ENCODE peak calls at places on chromosome 10, in nine cellular contexts. A is cardiac fibroblast, K is GM13976, I is IMR-90, U is left ventricle myocardium inferior, J is H9, T is spleen, S is brain microvascular endothelial cell, G is fibroblast of lung. B is an unnamed sample.

GRCh38 chr10:23340346-23340745 is 4.3 kb downstream of the C10orf67 start:
- DNase-seq in A (no peak), K (no peak), I (no peak), U (no peak), J (no peak), T (no peak), S (no peak), G (no peak), B (no peak)

GRCh38 chr10:69612760-69613159 is 17.3 kb upstream of the FAM241B start:
- DNase-seq in A (no peak), K (no peak), I (no peak), U (no peak), J (no peak), T (no peak), S (no peak), G (no peak), B (no peak)

GRCh38 chr10:129417882-129418281 is 49.2 kb upstream of the MGMT start:
- DNase-seq in A (peak; percentile 27), K (no peak), I (no peak), U (no peak), J (no peak), T (no peak), S (no peak), G (no peak), B (no peak)

GRCh38 chr10:34808789-34809745 is 6.0 kb downstream of the PARD3 start:
- DNase-seq in A (peak; percentile 30), K (no peak), I (peak; percentile 43), U (peak; percentile 42), J (peak; percentile 67), T (peak; percentile 53), S (no peak), G (peak; percentile 77), B (no peak)

GRCh38 chr10:76333801-76334200 is 902.4 kb downstream of the LRMDA start:
- DNase-seq in A (no peak), K (no peak), I (no peak), U (no peak), J (no peak), T (no peak), S (no peak), G (no peak), B (no peak)

GRCh38 chr10:43395571-43396060 is 13.4 kb downstream of the HNRNPF start:
- DNase-seq in A (no peak), K (no peak), I (peak; percentile 28), U (no peak), J (no peak), T (peak; percentile 84), S (peak; percentile 27), G (peak; percentile 26), B (no peak)

GRCh38 chr10:133249094-133249780 is 11.6 kb downstream of the VENTX start:
- DNase-seq in A (no peak), K (no peak), I (no peak), U (no peak), J (no peak), T (no peak), S (no peak), G (no peak), B (no peak)

GRCh38 chr10:91514684-91515253 is 104.6 kb downstream of the HECTD2 start:
- DNase-seq in A (no peak), K (no peak), I (peak; percentile 34), U (no peak), J (no peak), T (no peak), S (no peak), G (peak; percentile 70), B (no peak)

GRCh38 chr10:117405730-117406129 is 30.5 kb upstream of the PDZD8 start:
- DNase-seq in A (no peak), K (no peak), I (no peak), U (no peak), J (no peak), T (no peak), S (no peak), G (no peak), B (no peak)

GRCh38 chr10:128121750-128122412 is 4.3 kb downstream of the MKI67 start:
- DNase-seq in A (no peak), K (no peak), I (no peak), U (no peak), J (no peak), T (no peak), S (no peak), G (no peak), B (no peak)

GRCh38 chr10:132575320-132576201 is 38.0 kb downstream of the INPP5A start:
- DNase-seq in A (peak; percentile 78), K (peak; percentile 76), I (peak; percentile 91), U (no peak), J (no peak), T (no peak), S (peak; percentile 86), G (peak; percentile 95), B (peak; percentile 68)

GRCh38 chr10:28811639-28812349 is 134.5 kb downstream of the BAMBI start:
- DNase-seq in A (no peak), K (no peak), I (no peak), U (no peak), J (no peak), T (no peak), S (no peak), G (no peak), B (no peak)

GRCh38 chr10:17643339-17643754 is 604 bp upstream of the STAM start:
- DNase-seq in A (peak; percentile 82), K (no peak), I (peak; percentile 78), U (peak; percentile 70), J (peak; percentile 39), T (peak; percentile 82), S (peak; percentile 80), G (peak; percentile 84), B (peak; percentile 40)

GRCh38 chr10:95360122-95360715 is 69.4 kb upstream of the PDLIM1 start:
- DNase-seq in A (peak; percentile 42), K (no peak), I (peak; percentile 34), U (no peak), J (no peak), T (no peak), S (peak; percentile 20), G (peak; percentile 18), B (no peak)

GRCh38 chr10:30228638-30229037 is 120.4 kb downstream of the MTPAP start:
- DNase-seq in A (peak; percentile 15), K (no peak), I (no peak), U (peak; percentile 18), J (no peak), T (no peak), S (no peak), G (no peak), B (no peak)

GRCh38 chr10:7264313-7264741 is 146.5 kb downstream of the SFMBT2 start:
- DNase-seq in A (peak; percentile 41), K (no peak), I (peak; percentile 17), U (no peak), J (no peak), T (no peak), S (no peak), G (peak; percentile 69), B (no peak)

GRCh38 chr10:91596821-91597396 is 36.0 kb downstream of the PPP1R3C start:
- DNase-seq in A (peak; percentile 91), K (no peak), I (peak; percentile 85), U (no peak), J (no peak), T (no peak), S (peak; percentile 51), G (peak; percentile 84), B (no peak)

GRCh38 chr10:113958631-113959382 is 84.9 kb upstream of the ADRB1 start:
- DNase-seq in A (peak; percentile 90), K (peak; percentile 43), I (peak; percentile 93), U (no peak), J (no peak), T (no peak), S (peak; percentile 94), G (peak; percentile 95), B (peak; percentile 25)

GRCh38 chr10:70898687-70899086 is 10.3 kb upstream of the PCBD1 start:
- DNase-seq in A (no peak), K (no peak), I (no peak), U (no peak), J (no peak), T (no peak), S (no peak), G (no peak), B (no peak)

GRCh38 chr10:71220689-71221540 is 8.5 kb downstream of the UNC5B start:
- DNase-seq in A (no peak), K (peak; percentile 11), I (no peak), U (no peak), J (no peak), T (peak; percentile 29), S (no peak), G (no peak), B (no peak)

DNA sequence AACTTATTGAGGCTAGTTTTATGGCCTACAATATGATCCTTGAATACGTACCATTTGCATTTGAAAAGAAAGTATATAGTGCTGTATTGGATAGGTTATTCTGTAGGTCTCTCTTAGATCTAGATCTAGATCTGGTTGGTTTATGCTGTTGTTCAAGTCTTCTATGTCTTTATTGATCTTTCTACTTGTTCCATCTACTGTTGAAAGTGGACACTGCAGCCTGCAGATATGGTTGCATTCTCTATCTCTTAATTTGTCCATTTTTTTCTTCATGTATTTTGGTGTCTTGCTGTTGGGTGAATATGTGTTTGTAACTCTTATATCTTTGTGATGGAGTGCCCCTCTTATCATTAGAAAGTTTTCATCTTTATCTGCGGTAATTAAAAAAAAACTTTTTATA is 139.4 kb upstream of the PCDH15 start:
- DNase-seq in A (no peak), K (no peak), I (no peak), U (no peak), J (no peak), T (no peak), S (no peak), G (no peak), B (no peak)
- TF ChIP-seq CTCF in A (no peak), K (no peak), I (no peak), U (peak; percentile 40), J (no peak), T (peak; percentile 15), S (no peak), G (peak; percentile 14), B (peak; percentile 8)

GRCh38 chr10:5305374-5305773 is 59.4 kb upstream of the UCN3 start:
- DNase-seq in A (peak; percentile 48), K (no peak), I (no peak), U (no peak), J (no peak), T (no peak), S (no peak), G (no peak), B (no peak)
- TF ChIP-seq CTCF in A (peak; percentile 46), K (no peak), I (no peak), U (peak; percentile 30), J (no peak), T (no peak), S (no peak), G (no peak), B (no peak)

GRCh38 chr10:48416584-48417232 is 110.2 kb downstream of the MAPK8 start:
- DNase-seq in A (no peak), K (no peak), I (no peak), U (no peak), J (no peak), T (no peak), S (no peak), G (peak; percentile 51), B (no peak)
- TF ChIP-seq CTCF in A (no peak), K (no peak), I (no peak), U (no peak), J (no peak), T (no peak), S (no peak), G (no peak), B (no peak)

DNA sequence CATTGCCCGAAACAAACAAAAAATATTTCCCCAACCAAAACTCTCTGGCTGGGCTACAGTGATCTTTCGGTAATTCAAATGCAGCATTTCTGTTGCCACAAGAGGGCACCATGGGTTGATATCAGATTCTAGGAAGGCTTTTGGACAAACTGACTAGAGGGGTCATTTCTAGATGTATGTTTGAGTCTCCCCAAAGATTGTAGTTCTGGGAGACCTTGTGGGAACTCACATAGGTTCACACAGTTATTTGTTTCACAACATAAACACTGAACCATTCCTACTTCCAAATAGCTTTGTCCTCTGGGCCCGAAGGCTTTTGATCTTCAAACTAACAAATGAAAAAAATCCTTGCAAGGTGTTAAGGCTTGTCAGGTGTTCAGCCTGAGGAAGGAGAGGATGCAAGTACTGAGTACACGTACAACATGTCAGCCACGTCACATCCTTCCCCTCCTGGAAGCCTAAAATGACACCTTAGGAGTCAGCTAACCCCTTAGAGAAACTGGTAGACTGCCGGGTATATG is 37.0 kb upstream of the IL15RA start:
- DNase-seq in A (peak; percentile 74), K (peak; percentile 76), I (peak; percentile 42), U (no peak), J (peak; percentile 49), T (no peak), S (peak; percentile 35), G (peak; percentile 18), B (peak; percentile 76)
- TF ChIP-seq CTCF in A (peak; percentile 76), K (peak; percentile 64), I (peak; percentile 68), U (peak; percentile 86), J (peak; percentile 81), T (peak; percentile 88), S (peak; percentile 75), G (peak; percentile 82), B (peak; percentile 69)

B was measured in GM13977.